ENCODE peak calls at places on chromosomes 3 and 15, in six cellular contexts. X is brain microvascular endothelial cell, F is ovary, Q is A673, Z is neural progenitor cell, P is upper lobe of right lung. I is an unnamed sample.

GRCh38 chr3:88574210-88574609 is 424.5 kb downstream of the C3orf38 start:
- DNase-seq in F (no peak), Q (no peak), Z (no peak), P (no peak), X (no peak), I (no peak)

GRCh38 chr3:94159062-94159726 is 96.3 kb downstream of the NSUN3 start:
- DNase-seq in Z (no peak), X (peak; percentile 80), P (no peak), Q (peak; percentile 78), F (no peak), I (peak; percentile 52)

GRCh38 chr15:77038312-77039216 is 32.3 kb downstream of the TSPAN3 start:
- DNase-seq in Z (no peak), X (no peak), P (no peak), Q (no peak), F (no peak), I (no peak)

GRCh38 chr3:120469440-120470415 is 18.9 kb upstream of the FSTL1 start:
- DNase-seq in X (peak; percentile 35), Q (peak; percentile 19), P (no peak), F (no peak), Z (no peak), I (peak; percentile 98)

GRCh38 chr15:67013696-67014095 is 51.7 kb upstream of the SMAD3 start:
- DNase-seq in F (no peak), Z (peak; percentile 75), Q (peak; percentile 79), X (peak; percentile 56), P (no peak), I (peak; percentile 92)

GRCh38 chr3:16132190-16132589 is 42.3 kb upstream of the GALNT15 start:
- DNase-seq in F (no peak), X (no peak), Q (no peak), Z (peak; percentile 12), P (no peak), I (peak; percentile 26)

GRCh38 chr15:92502930-92503329 is 109.2 kb downstream of the ST8SIA2 start:
- DNase-seq in Z (no peak), Q (no peak), X (no peak), P (no peak), F (no peak), I (no peak)

GRCh38 chr3:45583021-45583851 is 11.3 kb upstream of the LIMD1 start:
- DNase-seq in X (no peak), Q (no peak), Z (no peak), P (no peak), F (peak; percentile 40), I (no peak)

GRCh38 chr15:67042490-67043181 is 22.8 kb upstream of the SMAD3 start:
- DNase-seq in F (no peak), Q (peak; percentile 30), P (no peak), Z (no peak), X (peak; percentile 81), I (no peak)

GRCh38 chr3:48466386-48467109 is 20.0 kb downstream of the ATRIP start:
- DNase-seq in X (no peak), Q (no peak), F (peak; percentile 54), Z (no peak), P (peak; percentile 68), I (no peak)

GRCh38 chr3:154060606-154061380 is 60.4 kb upstream of the ARHGEF26 start:
- DNase-seq in X (peak; percentile 55), P (no peak), Z (no peak), Q (peak; percentile 60), F (no peak), I (peak; percentile 91)

GRCh38 chr3:58274027-58274614 is 31.9 kb upstream of the RPP14 start:
- DNase-seq in X (no peak), P (no peak), F (no peak), Z (no peak), Q (no peak), I (no peak)

GRCh38 chr15:51080286-51080685 is 14.4 kb downstream of the TNFAIP8L3 start:
- DNase-seq in Z (no peak), X (no peak), P (no peak), Q (no peak), F (no peak), I (no peak)

GRCh38 chr3:134373278-134373941 is 837 bp downstream of the AMOTL2 start:
- DNase-seq in Z (peak; percentile 97), X (peak; percentile 87), F (peak; percentile 84), P (peak; percentile 86), Q (peak; percentile 81), I (peak; percentile 96)

GRCh38 chr15:74955796-74956647 is 550 bp downstream of the RPP25 start:
- DNase-seq in Q (peak; percentile 78), X (no peak), P (peak; percentile 94), Z (peak; percentile 86), F (peak; percentile 84), I (peak; percentile 75)

GRCh38 chr3:131328739-131329138 is 52.8 kb upstream of the NUDT16 start:
- DNase-seq in X (no peak), Q (no peak), P (no peak), Z (no peak), F (no peak), I (no peak)

GRCh38 chr15:61195116-61196002 is 33.7 kb downstream of the RORA start:
- DNase-seq in X (peak; percentile 38), Q (peak; percentile 67), F (no peak), Z (peak; percentile 33), P (no peak), I (peak; percentile 68)

GRCh38 chr3:12692444-12692843 is 28.5 kb upstream of the RAF1 start:
- DNase-seq in F (no peak), P (no peak), Z (no peak), Q (no peak), X (no peak), I (no peak)

GRCh38 chr3:32973982-32974381 is 22.5 kb downstream of the CCR4 start:
- DNase-seq in X (peak; percentile 3), P (no peak), Q (no peak), F (no peak), Z (no peak), I (no peak)

GRCh38 chr3:111252795-111253194 is 181.2 kb downstream of the NECTIN3 start:
- DNase-seq in Q (peak; percentile 30), X (peak; percentile 39), F (no peak), Z (no peak), P (no peak), I (peak; percentile 76)

GRCh38 chr3:88668180-88668579 is 439.2 kb upstream of the EPHA3 start:
- DNase-seq in P (no peak), X (no peak), Q (peak; percentile 19), Z (peak; percentile 23), F (no peak), I (peak; percentile 51)

GRCh38 chr15:42191610-42192346 is 16.3 kb downstream of the VPS39 start:
- DNase-seq in Q (no peak), Z (no peak), F (no peak), X (no peak), P (no peak), I (no peak)
- H3K36me3 ChIP-seq in Q (peaks cover 13% of the 10 kb centered on the region), Z (peaks cover 12% of the 10 kb centered on the region), F (no peaks in the 10 kb centered on the region), X (peaks cover 38% of the 10 kb centered on the region), P (peaks cover 55% of the 10 kb centered on the region), I (no peaks in the 10 kb centered on the region)

GRCh38 chr15:42156266-42156922 is at the start of gene PLA2G4F:
- DNase-seq in P (peak; percentile 88), X (no peak), Q (no peak), F (no peak), Z (no peak), I (peak; percentile 52)
- H3K4me3 ChIP-seq in P (peak within 1 kb of the TSS; percentile 47), X (no peak within 1 kb of the TSS), Q (no peak within 1 kb of the TSS), F (no peak within 1 kb of the TSS), Z (no peak within 1 kb of the TSS), I (no peak within 1 kb of the TSS)

DNA sequence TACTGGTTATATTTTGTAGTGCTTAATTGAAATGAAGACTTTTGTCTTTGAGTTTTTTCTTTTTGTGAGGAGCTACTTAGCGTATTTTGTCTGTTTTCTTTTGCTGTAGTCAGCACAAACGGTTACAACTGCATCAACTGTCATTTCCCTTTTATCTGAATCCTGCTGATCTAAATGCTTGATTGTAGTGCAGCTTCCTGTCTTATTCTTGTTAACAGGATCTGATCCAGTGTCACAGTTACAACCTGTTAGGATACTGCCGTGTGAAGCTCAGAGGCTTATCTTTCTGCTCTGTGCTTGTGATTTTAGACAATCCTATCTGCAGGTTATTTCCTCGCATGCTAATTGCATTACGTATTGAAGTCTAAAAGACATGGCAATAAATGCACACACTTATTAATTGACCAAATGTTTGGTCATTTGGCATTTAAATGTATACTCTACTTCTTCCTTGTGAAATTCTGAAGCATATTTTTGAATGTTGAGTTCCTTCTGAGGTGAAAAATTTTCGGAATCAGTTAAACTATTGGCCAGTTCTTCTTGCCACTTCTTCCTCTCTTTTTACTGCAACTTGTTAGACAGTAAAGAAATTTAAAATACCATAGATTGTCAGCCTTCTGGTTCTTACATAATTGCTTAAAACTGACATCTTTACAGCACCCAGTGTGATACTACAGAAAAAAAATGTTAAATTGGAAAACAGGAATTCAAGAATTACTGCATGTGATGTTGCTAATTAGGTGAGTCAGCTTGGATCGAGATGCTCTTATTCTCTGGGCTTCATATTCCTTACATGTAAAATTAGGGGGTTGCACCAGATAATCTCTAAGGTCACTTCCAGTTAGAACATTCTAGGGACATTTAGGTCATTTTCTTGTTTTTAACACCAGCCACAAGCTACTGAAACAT is 168.2 kb downstream of the MBNL1 start:
- DNase-seq in X (no peak), F (no peak), Q (peak; percentile 80), P (no peak), Z (no peak), I (peak; percentile 79)
- H3K36me3 ChIP-seq in X (peaks cover 14% of the 10 kb centered on the region), F (no peaks in the 10 kb centered on the region), Q (peaks cover 3% of the 10 kb centered on the region), P (peaks cover 15% of the 10 kb centered on the region), Z (no peaks in the 10 kb centered on the region), I (no peaks in the 10 kb centered on the region)

DNA sequence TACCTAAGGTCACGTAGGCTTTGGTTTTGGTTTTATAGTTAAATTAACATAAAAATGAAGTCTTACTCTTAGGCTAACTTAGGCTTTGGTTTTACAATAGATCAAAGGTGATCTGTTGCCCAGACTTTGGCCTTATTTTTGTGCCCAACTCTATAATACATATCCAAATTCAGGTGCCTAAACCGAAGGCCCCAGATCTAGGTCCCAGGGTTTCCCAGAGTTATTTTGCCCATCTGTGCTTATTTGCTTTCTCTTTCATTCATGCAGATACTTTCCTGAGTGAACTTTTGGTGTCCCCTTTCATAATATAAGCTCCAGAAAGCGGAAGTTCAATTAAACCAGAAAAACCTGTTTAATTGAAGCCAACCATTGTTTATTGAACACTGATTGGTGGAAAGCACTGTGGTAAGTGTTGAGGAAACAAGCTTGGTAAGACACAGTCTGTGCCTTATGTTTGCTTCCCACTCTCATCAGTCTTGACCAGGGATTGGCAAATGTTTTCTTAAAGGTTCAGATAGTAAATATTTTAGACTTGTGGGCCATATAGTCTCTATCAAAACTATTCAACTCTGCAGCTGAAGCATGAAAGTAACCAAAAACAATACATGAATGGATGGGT is 209.7 kb downstream of the WDR72 start:
- DNase-seq in X (no peak), Q (no peak), Z (no peak), F (no peak), P (no peak), I (no peak)
- H3K4me3 ChIP-seq in X (no peak overlapping the region), Q (no peak overlapping the region), Z (no peak overlapping the region), F (no peak overlapping the region), P (no peak overlapping the region), I (no peak overlapping the region)

GRCh38 chr3:37691213-37691830 is 170.4 kb upstream of the CTDSPL start:
- DNase-seq in F (no peak), Z (no peak), P (no peak), Q (no peak), X (no peak), I (no peak)

GRCh38 chr3:37686225-37686624 is 175.5 kb upstream of the CTDSPL start:
- DNase-seq in F (no peak), X (no peak), P (no peak), Z (peak; percentile 27), Q (no peak), I (peak; percentile 32)

GRCh38 chr3:37687966-37688365 is 173.7 kb upstream of the CTDSPL start:
- DNase-seq in F (no peak), Z (no peak), P (no peak), Q (no peak), X (no peak), I (no peak)

GRCh38 chr3:37689645-37690356 is 171.9 kb upstream of the CTDSPL start:
- DNase-seq in P (no peak), F (no peak), Z (no peak), X (no peak), Q (no peak), I (no peak)

GRCh38 chr3:37688756-37689155 is 172.9 kb upstream of the CTDSPL start:
- DNase-seq in P (no peak), Z (no peak), X (no peak), F (no peak), Q (no peak), I (no peak)
- H3K36me3 ChIP-seq in P (peaks cover 7% of the 10 kb centered on the region), Z (no peaks in the 10 kb centered on the region), X (no peaks in the 10 kb centered on the region), F (no peaks in the 10 kb centered on the region), Q (no peaks in the 10 kb centered on the region), I (no peaks in the 10 kb centered on the region)